ENCODE peak calls at places on chromosomes 7 and 10, in eight cellular contexts. One of them, this sample, is unnamed.

GRCh38 chr10:69425513-69426298 is 9.0 kb upstream of the TACR2 start:
- DNase-seq in H9: no peak
- DNase-seq in mesothelial cell of epicardium: no peak
- DNase-seq in left lung: no peak
- DNase-seq in cardiac muscle cell: no peak
- DNase-seq in nephron progenitor cell: no peak
- DNase-seq in neural crest cell: no peak
- DNase-seq in GM12865: no peak
- DNase-seq in this sample: no peak

GRCh38 chr10:73892314-73893080 is 18.1 kb upstream of the CAMK2G start:
- DNase-seq in left lung: no peak
- DNase-seq in H9: no peak
- DNase-seq in neural crest cell: no peak
- DNase-seq in mesothelial cell of epicardium: no peak
- DNase-seq in GM12865: no peak
- DNase-seq in nephron progenitor cell: no peak
- DNase-seq in cardiac muscle cell: peak
- DNase-seq in this sample: no peak

GRCh38 chr7:152522551-152522950 is 86.7 kb upstream of the KMT2C start:
- DNase-seq in GM12865: no peak
- DNase-seq in neural crest cell: no peak
- DNase-seq in mesothelial cell of epicardium: no peak
- DNase-seq in cardiac muscle cell: no peak
- DNase-seq in H9: no peak
- DNase-seq in left lung: no peak
- DNase-seq in nephron progenitor cell: no peak
- DNase-seq in this sample: no peak

GRCh38 chr10:131453772-131454634 is 142.5 kb upstream of the TCERG1L start:
- DNase-seq in H9: peak
- DNase-seq in GM12865: peak
- DNase-seq in left lung: peak
- DNase-seq in neural crest cell: peak
- DNase-seq in cardiac muscle cell: peak
- DNase-seq in nephron progenitor cell: peak
- DNase-seq in mesothelial cell of epicardium: peak
- DNase-seq in this sample: peak

GRCh38 chr7:27526991-27527722 is 135.5 kb downstream of the HIBADH start:
- DNase-seq in mesothelial cell of epicardium: no peak
- DNase-seq in left lung: no peak
- DNase-seq in GM12865: no peak
- DNase-seq in H9: no peak
- DNase-seq in nephron progenitor cell: no peak
- DNase-seq in neural crest cell: no peak
- DNase-seq in cardiac muscle cell: no peak
- DNase-seq in this sample: no peak

GRCh38 chr7:143384148-143384547 is 3.0 kb downstream of the ZYX start:
- DNase-seq in H9: no peak
- DNase-seq in cardiac muscle cell: no peak
- DNase-seq in mesothelial cell of epicardium: no peak
- DNase-seq in neural crest cell: no peak
- DNase-seq in nephron progenitor cell: no peak
- DNase-seq in GM12865: no peak
- DNase-seq in left lung: no peak
- DNase-seq in this sample: no peak

GRCh38 chr7:102806613-102807012 is 57.8 kb downstream of the FAM185A start:
- DNase-seq in nephron progenitor cell: no peak
- DNase-seq in mesothelial cell of epicardium: no peak
- DNase-seq in neural crest cell: no peak
- DNase-seq in left lung: no peak
- DNase-seq in H9: no peak
- DNase-seq in cardiac muscle cell: no peak
- DNase-seq in GM12865: no peak
- DNase-seq in this sample: no peak

GRCh38 chr7:7889791-7890568 is 78.6 kb upstream of the GLCCI1 start:
- DNase-seq in GM12865: no peak
- DNase-seq in nephron progenitor cell: no peak
- DNase-seq in H9: no peak
- DNase-seq in mesothelial cell of epicardium: no peak
- DNase-seq in left lung: no peak
- DNase-seq in neural crest cell: no peak
- DNase-seq in cardiac muscle cell: no peak
- DNase-seq in this sample: no peak

GRCh38 chr7:151245360-151246160 is 2.9 kb downstream of the SMARCD3 start:
- DNase-seq in left lung: no peak
- DNase-seq in GM12865: peak
- DNase-seq in nephron progenitor cell: peak
- DNase-seq in cardiac muscle cell: peak
- DNase-seq in mesothelial cell of epicardium: peak
- DNase-seq in H9: peak
- DNase-seq in neural crest cell: peak
- DNase-seq in this sample: no peak

GRCh38 chr7:37480642-37481041 is 32.0 kb upstream of the ELMO1 start:
- DNase-seq in nephron progenitor cell: no peak
- DNase-seq in mesothelial cell of epicardium: no peak
- DNase-seq in cardiac muscle cell: no peak
- DNase-seq in GM12865: no peak
- DNase-seq in neural crest cell: no peak
- DNase-seq in H9: no peak
- DNase-seq in left lung: no peak
- DNase-seq in this sample: no peak

GRCh38 chr7:30276203-30276900 is 8.0 kb upstream of the ZNRF2 start:
- DNase-seq in cardiac muscle cell: peak
- DNase-seq in left lung: no peak
- DNase-seq in nephron progenitor cell: peak
- DNase-seq in mesothelial cell of epicardium: peak
- DNase-seq in H9: peak
- DNase-seq in neural crest cell: peak
- DNase-seq in GM12865: peak
- DNase-seq in this sample: no peak

GRCh38 chr10:14468022-14468421 is 137.3 kb upstream of the FRMD4A start:
- DNase-seq in cardiac muscle cell: no peak
- DNase-seq in GM12865: no peak
- DNase-seq in mesothelial cell of epicardium: no peak
- DNase-seq in neural crest cell: no peak
- DNase-seq in H9: no peak
- DNase-seq in nephron progenitor cell: peak
- DNase-seq in left lung: no peak
- DNase-seq in this sample: no peak

GRCh38 chr7:50229964-50230363 is 74.6 kb upstream of the IKZF1 start:
- DNase-seq in H9: no peak
- DNase-seq in GM12865: peak
- DNase-seq in left lung: no peak
- DNase-seq in cardiac muscle cell: no peak
- DNase-seq in neural crest cell: no peak
- DNase-seq in nephron progenitor cell: no peak
- DNase-seq in mesothelial cell of epicardium: no peak
- DNase-seq in this sample: no peak

GRCh38 chr7:151491859-151492258 is 27.8 kb downstream of the RHEB start:
- DNase-seq in cardiac muscle cell: no peak
- DNase-seq in neural crest cell: no peak
- DNase-seq in GM12865: no peak
- DNase-seq in left lung: no peak
- DNase-seq in mesothelial cell of epicardium: no peak
- DNase-seq in H9: no peak
- DNase-seq in nephron progenitor cell: no peak
- DNase-seq in this sample: no peak

GRCh38 chr7:51617691-51618090 is 301.1 kb upstream of the COBL start:
- DNase-seq in nephron progenitor cell: no peak
- DNase-seq in H9: no peak
- DNase-seq in neural crest cell: no peak
- DNase-seq in cardiac muscle cell: no peak
- DNase-seq in GM12865: no peak
- DNase-seq in mesothelial cell of epicardium: no peak
- DNase-seq in left lung: no peak
- DNase-seq in this sample: no peak

GRCh38 chr7:51613911-51614344 is 297.3 kb upstream of the COBL start:
- DNase-seq in left lung: no peak
- DNase-seq in mesothelial cell of epicardium: no peak
- DNase-seq in cardiac muscle cell: no peak
- DNase-seq in GM12865: no peak
- DNase-seq in neural crest cell: no peak
- DNase-seq in H9: no peak
- DNase-seq in nephron progenitor cell: no peak
- DNase-seq in this sample: no peak

GRCh38 chr7:51620690-51621089 is 304.1 kb upstream of the COBL start:
- DNase-seq in H9: peak
- DNase-seq in neural crest cell: no peak
- DNase-seq in nephron progenitor cell: no peak
- DNase-seq in cardiac muscle cell: no peak
- DNase-seq in GM12865: no peak
- DNase-seq in left lung: no peak
- DNase-seq in mesothelial cell of epicardium: no peak
- DNase-seq in this sample: no peak

GRCh38 chr7:51621956-51622355 is 305.3 kb upstream of the COBL start:
- DNase-seq in GM12865: no peak
- DNase-seq in mesothelial cell of epicardium: no peak
- DNase-seq in neural crest cell: no peak
- DNase-seq in left lung: no peak
- DNase-seq in cardiac muscle cell: no peak
- DNase-seq in nephron progenitor cell: no peak
- DNase-seq in H9: no peak
- DNase-seq in this sample: no peak

DNA sequence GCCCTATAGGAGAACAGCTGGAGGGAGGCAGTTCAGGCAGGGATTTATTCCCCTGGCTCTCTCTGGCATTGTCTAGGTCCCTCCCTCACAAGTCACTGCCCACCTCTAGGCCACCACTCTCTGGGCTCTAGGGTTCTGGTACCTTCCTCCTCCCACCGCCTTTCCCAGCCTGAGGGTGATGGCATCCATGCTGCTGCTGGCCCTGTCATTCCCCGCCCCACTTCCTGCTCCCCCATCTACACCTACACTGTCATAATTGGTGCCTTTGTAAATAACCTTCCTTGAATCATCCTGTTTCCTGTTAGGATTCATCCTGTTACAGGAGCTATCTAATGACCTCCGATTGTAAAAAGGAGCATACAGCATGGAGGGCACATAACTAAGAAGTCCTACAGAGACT is 303.3 kb upstream of the COBL start:
- DNase-seq in GM12865: no peak
- DNase-seq in left lung: no peak
- DNase-seq in nephron progenitor cell: no peak
- DNase-seq in mesothelial cell of epicardium: no peak
- DNase-seq in neural crest cell: no peak
- DNase-seq in H9: no peak
- DNase-seq in cardiac muscle cell: no peak
- DNase-seq in this sample: no peak
- TF ChIP-seq CTCF in GM12865: no peak
- TF ChIP-seq CTCF in left lung: no peak
- TF ChIP-seq CTCF in nephron progenitor cell: no peak
- TF ChIP-seq CTCF in mesothelial cell of epicardium: no peak
- TF ChIP-seq CTCF in neural crest cell: no peak
- TF ChIP-seq CTCF in H9: no peak
- TF ChIP-seq CTCF in cardiac muscle cell: no peak
- TF ChIP-seq CTCF in this sample: no peak

GRCh38 chr7:33091641-33092191 is 17.5 kb downstream of the RP9 start:
- DNase-seq in mesothelial cell of epicardium: no peak
- DNase-seq in left lung: no peak
- DNase-seq in nephron progenitor cell: no peak
- DNase-seq in cardiac muscle cell: no peak
- DNase-seq in GM12865: no peak
- DNase-seq in neural crest cell: no peak
- DNase-seq in H9: no peak
- DNase-seq in this sample: no peak
- TF ChIP-seq CTCF in mesothelial cell of epicardium: no peak
- TF ChIP-seq CTCF in left lung: no peak
- TF ChIP-seq CTCF in nephron progenitor cell: no peak
- TF ChIP-seq CTCF in cardiac muscle cell: no peak
- TF ChIP-seq CTCF in GM12865: no peak
- TF ChIP-seq CTCF in neural crest cell: peak
- TF ChIP-seq CTCF in H9: peak
- TF ChIP-seq CTCF in this sample: no peak

GRCh38 chr10:23035569-23035968 is 59.8 kb upstream of the MSRB2 start:
- DNase-seq in H9: peak
- DNase-seq in mesothelial cell of epicardium: no peak
- DNase-seq in left lung: no peak
- DNase-seq in GM12865: no peak
- DNase-seq in nephron progenitor cell: peak
- DNase-seq in neural crest cell: no peak
- DNase-seq in cardiac muscle cell: peak
- DNase-seq in this sample: no peak
- TF ChIP-seq CTCF in H9: peak
- TF ChIP-seq CTCF in mesothelial cell of epicardium: no peak
- TF ChIP-seq CTCF in left lung: no peak
- TF ChIP-seq CTCF in GM12865: peak
- TF ChIP-seq CTCF in nephron progenitor cell: peak
- TF ChIP-seq CTCF in neural crest cell: peak
- TF ChIP-seq CTCF in cardiac muscle cell: peak
- TF ChIP-seq CTCF in this sample: peak

GRCh38 chr10:79068562-79069324 is at the start of gene ZMIZ1:
- DNase-seq in GM12865: peak
- DNase-seq in left lung: peak
- DNase-seq in mesothelial cell of epicardium: peak
- DNase-seq in nephron progenitor cell: peak
- DNase-seq in cardiac muscle cell: peak
- DNase-seq in H9: peak
- DNase-seq in neural crest cell: peak
- DNase-seq in this sample: peak
- TF ChIP-seq CTCF in GM12865: peak
- TF ChIP-seq CTCF in left lung: no peak
- TF ChIP-seq CTCF in mesothelial cell of epicardium: no peak
- TF ChIP-seq CTCF in nephron progenitor cell: no peak
- TF ChIP-seq CTCF in cardiac muscle cell: peak
- TF ChIP-seq CTCF in H9: peak
- TF ChIP-seq CTCF in neural crest cell: peak
- TF ChIP-seq CTCF in this sample: peak

GRCh38 chr10:125822878-125823662 is at the start of the genes BCCIP and UROS:
- DNase-seq in mesothelial cell of epicardium: peak
- DNase-seq in GM12865: peak
- DNase-seq in nephron progenitor cell: peak
- DNase-seq in H9: peak
- DNase-seq in left lung: peak
- DNase-seq in neural crest cell: peak
- DNase-seq in cardiac muscle cell: peak
- DNase-seq in this sample: peak
- TF ChIP-seq CTCF in mesothelial cell of epicardium: no peak
- TF ChIP-seq CTCF in GM12865: no peak
- TF ChIP-seq CTCF in nephron progenitor cell: no peak
- TF ChIP-seq CTCF in H9: no peak
- TF ChIP-seq CTCF in left lung: no peak
- TF ChIP-seq CTCF in neural crest cell: no peak
- TF ChIP-seq CTCF in cardiac muscle cell: no peak
- TF ChIP-seq CTCF in this sample: peak

GRCh38 chr7:118259115-118259514 is 34.6 kb downstream of the ANKRD7 start:
- DNase-seq in cardiac muscle cell: no peak
- DNase-seq in neural crest cell: no peak
- DNase-seq in GM12865: no peak
- DNase-seq in left lung: no peak
- DNase-seq in mesothelial cell of epicardium: no peak
- DNase-seq in H9: no peak
- DNase-seq in nephron progenitor cell: no peak
- DNase-seq in this sample: no peak
- TF ChIP-seq CTCF in cardiac muscle cell: no peak
- TF ChIP-seq CTCF in neural crest cell: no peak
- TF ChIP-seq CTCF in GM12865: no peak
- TF ChIP-seq CTCF in left lung: no peak
- TF ChIP-seq CTCF in mesothelial cell of epicardium: no peak
- TF ChIP-seq CTCF in H9: no peak
- TF ChIP-seq CTCF in nephron progenitor cell: no peak
- TF ChIP-seq CTCF in this sample: no peak

This sample was measured in right atrium auricular region.